ENCODE peak calls at places on chromosome 17, in five cellular contexts. B is thoracic aorta, Q is heart left ventricle, J is upper lobe of right lung, G is left lung. K is an unnamed sample.

GRCh38 chr17:39083270-39083669 is 68.2 kb downstream of the PLXDC1 start:
- DNase-seq in G (no peak), B (no peak), Q (peak; percentile 45), J (no peak), K (no peak)

GRCh38 chr17:6361733-6362132 is 73.2 kb downstream of the AIPL1 start:
- DNase-seq in J (no peak), B (no peak), Q (no peak), G (no peak), K (no peak)

GRCh38 chr17:60792250-60792898 is 114.7 kb downstream of the BCAS3 start:
- DNase-seq in B (peak; percentile 7), J (no peak), G (no peak), Q (no peak), K (peak; percentile 21)

GRCh38 chr17:45791935-45792334 is 7.8 kb downstream of the CRHR1 start:
- DNase-seq in Q (no peak), G (no peak), B (no peak), J (no peak), K (no peak)

GRCh38 chr17:79528592-79529125 is 82.2 kb downstream of the RBFOX3 start:
- DNase-seq in B (no peak), J (no peak), G (no peak), Q (no peak), K (no peak)

GRCh38 chr17:80252871-80253270 is 7.8 kb upstream of the RNF213 start:
- DNase-seq in J (peak; percentile 90), B (no peak), Q (peak; percentile 48), G (peak; percentile 79), K (peak; percentile 85)

GRCh38 chr17:28712037-28712704 is 483 bp upstream of the PROCA1 start:
- DNase-seq in B (no peak), G (peak; percentile 73), J (peak; percentile 81), Q (peak; percentile 66), K (no peak)

GRCh38 chr17:41535764-41536481 is 7.8 kb upstream of the KRT19 start:
- DNase-seq in J (peak; percentile 62), B (no peak), Q (no peak), G (peak; percentile 4), K (no peak)

GRCh38 chr17:43877031-43877430 is 30.1 kb downstream of the CD300LG start:
- DNase-seq in B (no peak), Q (no peak), G (no peak), J (no peak), K (no peak)

GRCh38 chr17:7555320-7555948 is 3.1 kb upstream of the TNFSF13 start:
- DNase-seq in J (no peak), Q (no peak), G (no peak), B (no peak), K (no peak)

GRCh38 chr17:7094661-7095064 is 14.6 kb upstream of the CLEC10A start:
- DNase-seq in J (no peak), Q (no peak), B (no peak), G (no peak), K (no peak)

GRCh38 chr17:42979511-42980273 is at the start of gene PTGES3L:
- DNase-seq in B (peak; percentile 22), Q (peak; percentile 79), G (peak; percentile 44), J (no peak), K (peak; percentile 89)

GRCh38 chr17:78239489-78239931 is 8.1 kb downstream of the TMEM235 start:
- DNase-seq in G (no peak), Q (no peak), B (no peak), J (no peak), K (no peak)

GRCh38 chr17:47705536-47706481 is 11.8 kb downstream of the TBKBP1 start:
- DNase-seq in Q (no peak), G (no peak), J (peak; percentile 33), B (no peak), K (no peak)

GRCh38 chr17:79036609-79037008 is 12.6 kb downstream of the C1QTNF1 start:
- DNase-seq in Q (no peak), J (no peak), B (no peak), G (no peak), K (no peak)

GRCh38 chr17:79027274-79027924 is 3.4 kb downstream of the C1QTNF1 start:
- DNase-seq in B (no peak), G (no peak), Q (peak; percentile 55), J (peak; percentile 63), K (peak; percentile 53)

GRCh38 chr17:63163158-63163520 is 197.1 kb downstream of the TANC2 start:
- DNase-seq in J (no peak), G (no peak), B (no peak), Q (no peak), K (no peak)

GRCh38 chr17:46262271-46262670 is 32.7 kb upstream of the LRRC37A start:
- DNase-seq in Q (no peak), J (no peak), B (no peak), G (no peak), K (no peak)

GRCh38 chr17:15432807-15433547 is 34.4 kb downstream of the CDRT4 start:
- DNase-seq in B (no peak), J (no peak), Q (peak; percentile 49), G (no peak), K (no peak)

GRCh38 chr17:80122026-80122575 is 20.7 kb downstream of the GAA start:
- DNase-seq in G (no peak), B (no peak), Q (no peak), J (no peak), K (no peak)

GRCh38 chr17:72301887-72302286 is 181.1 kb downstream of the SOX9 start:
- DNase-seq in J (no peak), G (no peak), Q (peak; percentile 38), B (no peak), K (peak; percentile 34)

GRCh38 chr17:62058611-62059010 is 6.5 kb downstream of the MED13 start:
- DNase-seq in B (no peak), Q (no peak), G (no peak), J (no peak), K (no peak)

GRCh38 chr17:31739300-31739699 is 119.7 kb downstream of the COPRS start:
- DNase-seq in Q (no peak), B (no peak), J (no peak), G (no peak), K (no peak)

GRCh38 chr17:74361613-74362391 is at the start of gene BTBD17:
- DNase-seq in J (peak; percentile 82), G (no peak), B (no peak), Q (peak; percentile 69), K (peak; percentile 64)

GRCh38 chr17:75364078-75364477 is 41.4 kb downstream of the GRB2 start:
- DNase-seq in G (no peak), J (no peak), Q (no peak), B (no peak), K (no peak)

GRCh38 chr17:3906881-3907280 is 9.4 kb downstream of the P2RX1 start:
- DNase-seq in B (no peak), Q (no peak), G (no peak), J (no peak), K (no peak)

GRCh38 chr17:41792835-41793748 is 6.6 kb upstream of the JUP start:
- DNase-seq in B (no peak), J (peak; percentile 80), G (peak; percentile 72), Q (peak; percentile 87), K (peak; percentile 52)

GRCh38 chr17:13919818-13920217 is 149.5 kb upstream of the COX10 start:
- DNase-seq in G (no peak), J (no peak), B (no peak), Q (no peak), K (no peak)

GRCh38 chr17:38352245-38353083 is 820 bp downstream of the SOCS7 start:
- DNase-seq in G (peak; percentile 44), J (peak; percentile 77), Q (peak; percentile 50), B (no peak), K (peak; percentile 50)

DNA sequence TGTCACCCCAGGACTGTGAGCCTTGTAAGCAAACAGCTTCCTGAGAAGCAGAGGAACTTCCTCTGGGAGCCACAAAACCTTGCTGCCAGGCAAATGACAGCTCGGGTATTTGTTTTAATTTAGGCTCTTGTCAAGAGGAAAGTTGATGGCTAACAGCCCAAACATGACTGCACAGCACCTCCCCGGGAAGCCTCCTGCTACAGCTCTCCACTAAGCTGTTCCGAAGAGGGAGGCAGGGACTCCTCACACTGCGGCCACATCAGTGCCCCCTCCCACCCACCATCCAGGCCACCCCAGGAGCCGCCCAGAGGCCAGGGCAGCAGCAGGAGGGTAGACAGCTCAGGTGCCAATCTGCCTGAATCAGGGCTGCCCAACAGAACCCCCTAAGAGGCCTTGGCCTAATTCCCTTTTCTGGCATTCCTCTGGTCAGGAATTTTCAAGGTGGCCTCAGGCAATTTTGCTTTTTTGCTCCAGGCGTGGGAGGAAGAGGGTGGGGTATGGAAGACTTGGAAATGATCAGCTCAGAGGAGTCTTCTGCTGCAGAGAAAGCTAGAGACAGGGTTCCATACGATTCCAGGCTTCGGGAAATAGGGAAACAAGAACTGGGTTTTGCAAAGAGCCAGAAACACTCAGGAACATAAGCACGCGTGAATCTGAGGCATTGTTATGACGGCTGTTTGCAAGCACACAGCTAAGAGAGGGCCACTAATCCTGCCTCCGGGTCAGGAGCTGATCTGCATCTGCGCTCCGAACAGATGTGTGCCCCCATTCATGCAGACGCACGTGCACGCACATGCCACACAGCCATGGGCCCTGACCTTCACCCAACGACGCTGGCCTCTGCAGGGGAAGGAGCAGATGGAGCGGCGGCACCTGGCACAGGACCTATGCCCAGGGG is 2.4 kb downstream of the ABR start:
- DNase-seq in Q (peak; percentile 60), J (no peak), G (no peak), B (no peak), K (no peak)
- H3K4me1 ChIP-seq in Q (peaks cover 54% of the 10 kb centered on the region), J (peaks cover 34% of the 10 kb centered on the region), G (peaks cover 47% of the 10 kb centered on the region), B (peaks cover 28% of the 10 kb centered on the region), K (no peaks in the 10 kb centered on the region)

DNA sequence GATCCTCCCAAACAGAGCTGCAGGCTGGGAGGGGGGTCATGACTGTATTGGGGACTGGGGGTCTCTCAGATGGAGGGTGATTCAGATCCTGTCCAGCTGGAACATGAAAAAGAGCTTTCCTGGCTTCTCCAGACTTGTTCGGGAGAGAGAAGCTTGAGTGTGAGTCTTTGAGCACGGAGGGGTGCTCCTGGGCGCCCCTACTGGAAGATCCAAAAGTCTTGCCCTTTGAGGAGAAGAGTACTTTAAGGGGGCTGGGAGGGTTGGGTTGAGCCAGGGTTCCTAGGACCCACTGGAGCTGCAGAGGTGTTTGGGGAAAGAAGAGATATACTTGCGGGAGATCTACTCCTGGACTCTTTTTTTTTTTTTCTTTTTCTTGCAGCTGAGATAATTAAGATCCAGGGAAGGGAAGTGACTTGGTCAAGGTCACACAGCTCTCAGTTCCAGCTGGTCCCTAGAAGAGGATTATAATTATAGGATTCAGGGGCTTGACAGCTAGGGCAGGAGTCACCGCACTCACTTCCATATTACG is 8.4 kb downstream of the RARA start:
- DNase-seq in G (peak; percentile 63), J (peak; percentile 74), Q (peak; percentile 73), B (no peak), K (peak; percentile 73)
- H3K4me1 ChIP-seq in G (peaks cover 95% of the 10 kb centered on the region), J (peaks cover 74% of the 10 kb centered on the region), Q (peaks cover 82% of the 10 kb centered on the region), B (peaks cover 91% of the 10 kb centered on the region), K (peaks cover 58% of the 10 kb centered on the region)

GRCh38 chr17:17098426-17099035 is 56.3 kb downstream of the MPRIP start:
- DNase-seq in Q (peak; percentile 79), B (no peak), G (no peak), J (no peak), K (no peak)
- H3K4me1 ChIP-seq in Q (peaks cover 79% of the 10 kb centered on the region), B (peaks cover 54% of the 10 kb centered on the region), G (peaks cover 4% of the 10 kb centered on the region), J (peaks cover 47% of the 10 kb centered on the region), K (no peaks in the 10 kb centered on the region)

GRCh38 chr17:57979076-57979475 is 9.0 kb downstream of the VEZF1 start:
- DNase-seq in G (no peak), Q (no peak), B (no peak), J (no peak), K (no peak)

GRCh38 chr17:57982452-57983170 is 5.4 kb downstream of the VEZF1 start:
- DNase-seq in B (no peak), Q (no peak), G (no peak), J (no peak), K (no peak)

GRCh38 chr17:57983446-57983845 is 4.6 kb downstream of the VEZF1 start:
- DNase-seq in J (no peak), Q (no peak), B (no peak), G (no peak), K (no peak)

GRCh38 chr17:57984226-57984890 is 3.7 kb downstream of the VEZF1 start:
- DNase-seq in Q (no peak), B (no peak), J (no peak), G (no peak), K (no peak)

GRCh38 chr17:57980522-57980921 is 7.5 kb downstream of the VEZF1 start:
- DNase-seq in G (no peak), Q (no peak), J (no peak), B (no peak), K (no peak)
- H3K4me1 ChIP-seq in G (peaks cover 47% of the 10 kb centered on the region), Q (peaks cover 54% of the 10 kb centered on the region), J (peaks cover 47% of the 10 kb centered on the region), B (peaks cover 44% of the 10 kb centered on the region), K (peaks cover 9% of the 10 kb centered on the region)